ENCODE peak calls at places on chromosome 17, in five cellular contexts. J, R, P, X and H are unnamed samples.

GRCh38 chr17:9498490-9498889 is 77.1 kb downstream of the STX8 start:
- DNase-seq in J (no peak), R (no peak), P (no peak), X (no peak), H (no peak)

GRCh38 chr17:40555296-40556190 is 9.7 kb downstream of the CCR7 start:
- DNase-seq in J (no peak), R (no peak), P (no peak), X (no peak), H (no peak)

GRCh38 chr17:41520821-41521521 is 2.3 kb upstream of the KRT15 start:
- DNase-seq in J (no peak), R (peak), P (peak), X (no peak), H (no peak)

GRCh38 chr17:80879723-80880649 is 111.7 kb upstream of the CHMP6 start:
- DNase-seq in J (no peak), R (no peak), P (no peak), X (no peak), H (no peak)

GRCh38 chr17:29242051-29242450 is 4.6 kb upstream of the CRYBA1 start:
- DNase-seq in J (no peak), R (no peak), P (no peak), X (no peak), H (no peak)

GRCh38 chr17:18270851-18271170 is 10.3 kb downstream of the MIEF2 start:
- DNase-seq in J (no peak), R (no peak), P (no peak), X (no peak), H (no peak)

GRCh38 chr17:64209356-64209941 is 53.6 kb downstream of the TEX2 start:
- DNase-seq in J (no peak), R (no peak), P (no peak), X (no peak), H (no peak)

GRCh38 chr17:13306310-13306962 is 288.6 kb upstream of the ELAC2 start:
- DNase-seq in J (peak), R (no peak), P (no peak), X (peak), H (peak)

GRCh38 chr17:77802811-77803220 is 155.7 kb upstream of the TNRC6C start:
- DNase-seq in J (no peak), R (peak), P (no peak), X (no peak), H (no peak)

GRCh38 chr17:41734949-41735313 is 488 bp upstream of the HAP1 start:
- DNase-seq in J (no peak), R (no peak), P (no peak), X (no peak), H (no peak)

GRCh38 chr17:81831563-81831956 is 1.5 kb downstream of the MCRIP1 start:
- DNase-seq in J (no peak), R (no peak), P (no peak), X (no peak), H (no peak)

GRCh38 chr17:49928126-49928800 is 40.7 kb upstream of the DLX4 start:
- DNase-seq in J (no peak), R (no peak), P (no peak), X (peak), H (no peak)

GRCh38 chr17:8893059-8893458 is 25.6 kb upstream of the PIK3R6 start:
- DNase-seq in J (no peak), R (no peak), P (no peak), X (no peak), H (no peak)

GRCh38 chr17:1422907-1423306 is 22.9 kb upstream of the YWHAE start:
- DNase-seq in J (peak), R (no peak), P (no peak), X (peak), H (no peak)

GRCh38 chr17:75394332-75394918 is 11.1 kb downstream of the GRB2 start:
- DNase-seq in J (no peak), R (no peak), P (no peak), X (no peak), H (peak)

GRCh38 chr17:12730931-12731521 is 58.3 kb upstream of the ARHGAP44 start:
- DNase-seq in J (no peak), R (no peak), P (peak), X (peak), H (no peak)

GRCh38 chr17:47760409-47761140 is 27.5 kb downstream of the TBX21 start:
- DNase-seq in J (no peak), R (no peak), P (no peak), X (no peak), H (no peak)

GRCh38 chr17:41496803-41497484 is 7.2 kb upstream of the KRT36 start:
- DNase-seq in J (peak), R (peak), P (peak), X (peak), H (peak)

GRCh38 chr17:67322039-67322787 is 44.2 kb downstream of the PSMD12 start:
- DNase-seq in J (no peak), R (peak), P (no peak), X (no peak), H (peak)

GRCh38 chr17:82188001-82188961 is 24.4 kb downstream of the CCDC57 start:
- DNase-seq in J (no peak), R (no peak), P (no peak), X (no peak), H (no peak)

GRCh38 chr17:39677581-39678339 is 9.5 kb downstream of the PNMT start:
- DNase-seq in J (no peak), R (peak), P (no peak), X (no peak), H (no peak)

GRCh38 chr17:32267690-32268205 is 2.1 kb downstream of the RHBDL3 start:
- DNase-seq in J (no peak), R (no peak), P (no peak), X (no peak), H (no peak)

GRCh38 chr17:77372444-77373297 is 231.9 kb downstream of the SEC14L1 start:
- DNase-seq in J (no peak), R (peak), P (peak), X (peak), H (peak)

GRCh38 chr17:957856-958421 is 21.6 kb downstream of the NXN start:
- DNase-seq in J (no peak), R (no peak), P (no peak), X (no peak), H (no peak)

GRCh38 chr17:27834571-27834970 is 34.2 kb upstream of the NOS2 start:
- DNase-seq in J (no peak), R (no peak), P (no peak), X (no peak), H (no peak)

GRCh38 chr17:29151567-29151966 is 28.6 kb downstream of the MYO18A start:
- DNase-seq in J (no peak), R (no peak), P (no peak), X (no peak), H (no peak)

GRCh38 chr17:37642706-37643105 is 540 bp downstream of the DDX52 start:
- DNase-seq in J (no peak), R (no peak), P (no peak), X (peak), H (peak)

GRCh38 chr17:28154242-28154641 is 111.8 kb downstream of the NLK start:
- DNase-seq in J (no peak), R (peak), P (no peak), X (no peak), H (no peak)

GRCh38 chr17:49829026-49829425 is 18.8 kb downstream of the TAC4 start:
- DNase-seq in J (no peak), R (no peak), P (no peak), X (no peak), H (no peak)

GRCh38 chr17:76575570-76575969 is 10.1 kb downstream of the ST6GALNAC2 start:
- DNase-seq in J (no peak), R (no peak), P (no peak), X (no peak), H (no peak)

GRCh38 chr17:80303824-80304223 is 43.2 kb downstream of the RNF213 start:
- DNase-seq in J (no peak), R (no peak), P (no peak), X (no peak), H (no peak)